ENCODE peak calls at places on chromosome 22, in four cellular contexts. Z, Y, I and A are unnamed samples.

GRCh38 chr22:25494774-25495173 is 69.7 kb upstream of the GRK3 start:
- DNase-seq in Z (peak; percentile 9), Y (no peak), I (no peak), A (no peak)

GRCh38 chr22:41914611-41915034 is 251 bp downstream of the SHISA8 start:
- DNase-seq in Y (no peak), I (no peak), Z (peak; percentile 58), A (no peak)

GRCh38 chr22:37746366-37747089 is 49.7 kb downstream of the TRIOBP start:
- DNase-seq in Y (peak; percentile 64), I (no peak), Z (peak; percentile 36), A (peak; percentile 16)

GRCh38 chr22:37386441-37386840 is 40.8 kb downstream of the ELFN2 start:
- DNase-seq in I (no peak), Z (peak; percentile 51), Y (no peak), A (no peak)

GRCh38 chr22:38109391-38110000 is 988 bp downstream of the BAIAP2L2 start:
- DNase-seq in I (no peak), Z (peak; percentile 31), Y (no peak), A (no peak)

GRCh38 chr22:26797910-26798309 is 140.5 kb downstream of the MIAT start:
- DNase-seq in Z (peak; percentile 36), Y (no peak), I (peak; percentile 6), A (no peak)

GRCh38 chr22:19062909-19063308 is 59.3 kb downstream of the DGCR2 start:
- DNase-seq in I (no peak), Z (no peak), Y (no peak), A (no peak)

GRCh38 chr22:38270091-38270972 is 2.5 kb downstream of the TMEM184B start:
- DNase-seq in I (no peak), Y (peak; percentile 53), Z (no peak), A (no peak)

GRCh38 chr22:24137595-24137994 is 43.7 kb upstream of the SUSD2 start:
- DNase-seq in Y (peak; percentile 90), Z (no peak), I (no peak), A (no peak)

GRCh38 chr22:26606611-26607010 is 11.2 kb downstream of the CRYBB1 start:
- DNase-seq in Y (peak; percentile 85), I (no peak), Z (no peak), A (peak; percentile 26)

GRCh38 chr22:47776329-47776728 is 1013.9 kb downstream of the TBC1D22A start:
- DNase-seq in Y (no peak), Z (peak; percentile 51), I (no peak), A (no peak)

GRCh38 chr22:29208879-29209623 is 3.4 kb downstream of the EMID1 start:
- DNase-seq in Y (no peak), I (no peak), Z (no peak), A (no peak)

GRCh38 chr22:25680949-25681348 is 61.0 kb upstream of the MYO18B start:
- DNase-seq in I (no peak), Y (peak; percentile 7), Z (no peak), A (no peak)

GRCh38 chr22:25896098-25896497 is 154.1 kb downstream of the MYO18B start:
- DNase-seq in Y (no peak), Z (peak; percentile 16), I (no peak), A (no peak)

GRCh38 chr22:40518840-40519239 is 117.7 kb downstream of the MRTFA start:
- DNase-seq in I (no peak), Z (no peak), Y (no peak), A (no peak)

GRCh38 chr22:25582946-25583345 is 18.5 kb downstream of the GRK3 start:
- DNase-seq in Z (no peak), I (no peak), Y (peak; percentile 39), A (peak; percentile 46)

GRCh38 chr22:19517171-19517500 is 7.1 kb downstream of the CLDN5 start:
- DNase-seq in I (no peak), Y (no peak), Z (no peak), A (no peak)

GRCh38 chr22:31676700-31677099 is 14.7 kb upstream of the PISD start:
- DNase-seq in Y (peak; percentile 94), I (peak; percentile 92), Z (peak; percentile 89), A (peak; percentile 92)

GRCh38 chr22:31441652-31442051 is 42.2 kb downstream of the DRG1 start:
- DNase-seq in Y (no peak), Z (no peak), I (no peak), A (no peak)

GRCh38 chr22:29475550-29475949 is 4.5 kb upstream of the NEFH start:
- DNase-seq in Y (no peak), I (no peak), Z (no peak), A (no peak)

GRCh38 chr22:22233081-22233480 is 11.5 kb upstream of the VPREB1 start:
- DNase-seq in Y (no peak), I (no peak), Z (no peak), A (no peak)
- TF ChIP-seq EZH2 in Y (no peak), I (no peak), Z (no peak), A (no peak)

GRCh38 chr22:35345808-35346505 is 34.9 kb upstream of the HMOX1 start:
- DNase-seq in Z (no peak), I (no peak), Y (no peak), A (no peak)

GRCh38 chr22:35344956-35345690 is 35.8 kb upstream of the HMOX1 start:
- DNase-seq in Y (no peak), I (no peak), Z (no peak), A (no peak)

GRCh38 chr22:35348026-35348590 is 32.8 kb upstream of the HMOX1 start:
- DNase-seq in Z (no peak), I (no peak), Y (no peak), A (no peak)

GRCh38 chr22:35347462-35347861 is 33.4 kb upstream of the HMOX1 start:
- DNase-seq in Y (no peak), I (no peak), Z (no peak), A (no peak)

GRCh38 chr22:35346596-35347220 is 34.2 kb upstream of the HMOX1 start:
- DNase-seq in Z (no peak), Y (no peak), I (no peak), A (no peak)
- H2AFZ ChIP-seq in Z (no peak overlapping the region), Y (no peak overlapping the region), I (no peak overlapping the region), A (no peak overlapping the region)

GRCh38 chr22:50675553-50676199 is 3.1 kb downstream of the SHANK3 start:
- DNase-seq in Y (no peak), I (no peak), Z (peak; percentile 1), A (no peak)
- H3K9ac ChIP-seq in Y (no peak overlapping the region), I (peak overlapping the region; percentile 64), Z (no peak overlapping the region), A (no peak overlapping the region)

GRCh38 chr22:16601437-16602223 is 9.0 kb upstream of the CCT8L2 start:
- DNase-seq in Z (no peak), Y (peak; percentile 2), I (no peak), A (no peak)
- TF ChIP-seq EZH2 in Z (no peak), Y (no peak), I (no peak), A (no peak)

DNA sequence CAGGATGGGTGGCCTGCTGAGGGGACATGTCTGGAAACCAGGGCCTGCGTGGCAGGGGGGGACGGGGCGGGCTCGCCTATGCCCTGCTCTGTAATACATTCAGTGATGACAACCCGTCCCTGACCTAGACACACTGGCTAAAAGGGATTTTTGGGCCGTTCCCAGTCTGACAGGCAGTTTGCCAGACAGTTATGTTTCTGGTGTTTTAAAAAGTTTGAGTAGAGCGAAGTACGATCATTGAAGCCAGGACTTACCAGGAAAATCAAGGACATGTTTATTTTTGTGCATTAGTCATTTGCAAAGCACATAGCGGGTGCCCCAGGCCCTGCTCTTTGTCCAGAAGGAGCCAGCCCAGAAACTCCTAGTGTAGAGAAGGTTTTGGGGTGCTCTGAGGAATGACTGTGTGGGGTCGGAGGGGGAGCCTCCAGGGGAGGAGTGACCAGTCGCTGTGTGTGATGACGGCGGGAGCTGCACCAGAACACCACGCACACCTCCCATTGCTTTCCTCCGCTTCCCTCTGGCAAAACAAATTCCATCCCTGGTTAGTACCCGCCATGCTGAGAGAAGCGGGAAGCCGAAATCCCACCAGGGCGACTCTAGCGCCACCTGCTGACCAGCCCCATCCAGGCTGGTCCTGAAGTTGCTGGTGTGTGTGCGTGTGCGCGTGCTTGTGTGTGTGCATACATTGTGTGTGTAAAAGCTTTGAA is 50.8 kb downstream of the FBLN1 start:
- DNase-seq in I (peak; percentile 63), Z (peak; percentile 90), Y (peak; percentile 84), A (peak; percentile 80)
- H2AFZ ChIP-seq in I (no peak overlapping the region), Z (no peak overlapping the region), Y (no peak overlapping the region), A (peak overlapping the region; percentile 53)

GRCh38 chr22:49151256-49152131 is 676.2 kb downstream of the BRD1 start:
- DNase-seq in I (no peak), Z (no peak), Y (no peak), A (no peak)
- H3K9ac ChIP-seq in I (no peak overlapping the region), Z (no peak overlapping the region), Y (no peak overlapping the region), A (no peak overlapping the region)

DNA sequence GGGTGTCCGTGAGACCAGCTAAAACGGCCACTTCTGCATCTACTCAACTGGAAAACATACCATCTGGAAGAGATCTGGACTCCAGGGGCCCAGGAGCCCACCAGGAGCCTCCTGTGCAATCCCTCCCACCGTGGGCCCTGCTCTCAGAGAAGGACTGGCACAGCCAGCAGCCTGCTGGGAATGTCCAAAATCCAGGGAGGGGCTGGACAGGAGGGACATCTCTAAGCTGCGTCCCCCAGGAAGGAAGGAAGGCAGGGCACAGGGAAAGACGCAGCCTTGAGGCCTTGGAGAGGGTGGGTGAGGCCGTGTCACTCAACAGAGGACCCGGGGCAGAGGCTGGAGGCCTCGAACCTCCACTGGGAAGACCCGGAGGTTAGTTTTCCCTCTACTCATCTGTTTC is 78.0 kb downstream of the PHF21B start:
- DNase-seq in Y (no peak), Z (no peak), I (no peak), A (no peak)
- TF ChIP-seq EZH2 in Y (no peak), Z (no peak), I (no peak), A (no peak)